ENCODE peak calls at places on chromosomes 3 and 15, in six cellular contexts. Y, Q, K, W, F and G are unnamed samples.

GRCh38 chr15:64343222-64343621 is 12.8 kb downstream of the CSNK1G1 start:
- DNase-seq in Y (no peak), Q (no peak), K (no peak), W (no peak), F (no peak), G (peak)

GRCh38 chr3:151086484-151087456 is 1.3 kb downstream of the MED12L start:
- DNase-seq in Y (peak), Q (peak), K (peak), W (peak), F (peak), G (peak)

GRCh38 chr3:163490119-163490518 is 1588.2 kb downstream of the SI start:
- DNase-seq in Y (no peak), Q (no peak), K (no peak), W (peak), F (no peak), G (no peak)

GRCh38 chr3:172869356-172869755 is 118.8 kb downstream of the ECT2 start:
- DNase-seq in Y (no peak), Q (peak), K (no peak), W (no peak), F (no peak), G (peak)

GRCh38 chr3:44342191-44342790 is 3.7 kb downstream of the TCAIM start:
- DNase-seq in Y (no peak), Q (no peak), K (no peak), W (no peak), F (no peak), G (peak)

GRCh38 chr3:160470181-160470580 is 20.6 kb upstream of the TRIM59 start:
- DNase-seq in Y (no peak), Q (no peak), K (no peak), W (no peak), F (no peak), G (no peak)

GRCh38 chr3:42432485-42432884 is 22.1 kb upstream of the LYZL4 start:
- DNase-seq in Y (no peak), Q (no peak), K (no peak), W (no peak), F (no peak), G (no peak)

GRCh38 chr3:78140866-78141658 is 1101.2 kb downstream of the ROBO2 start:
- DNase-seq in Y (no peak), Q (peak), K (no peak), W (no peak), F (no peak), G (peak)

GRCh38 chr3:72331076-72331475 is 517.2 kb downstream of the SHQ1 start:
- DNase-seq in Y (no peak), Q (no peak), K (no peak), W (peak), F (no peak), G (no peak)

GRCh38 chr15:98815207-98815606 is 166.9 kb downstream of the IGF1R start:
- DNase-seq in Y (no peak), Q (no peak), K (no peak), W (no peak), F (peak), G (no peak)

GRCh38 chr3:194481525-194482195 is 5.1 kb downstream of the ATP13A3 start:
- DNase-seq in Y (no peak), Q (no peak), K (no peak), W (no peak), F (no peak), G (no peak)

GRCh38 chr3:131699001-131699400 is 196.2 kb upstream of the MRPL3 start:
- DNase-seq in Y (no peak), Q (no peak), K (no peak), W (no peak), F (no peak), G (peak)

GRCh38 chr3:154090116-154090420 is 31.1 kb upstream of the ARHGEF26 start:
- DNase-seq in Y (no peak), Q (no peak), K (no peak), W (no peak), F (no peak), G (peak)

GRCh38 chr15:31239409-31239808 is 87.2 kb upstream of the KLF13 start:
- DNase-seq in Y (no peak), Q (no peak), K (no peak), W (no peak), F (no peak), G (no peak)

GRCh38 chr3:48215019-48215418 is 8.3 kb upstream of the CAMP start:
- DNase-seq in Y (no peak), Q (no peak), K (no peak), W (no peak), F (no peak), G (no peak)

GRCh38 chr3:50504681-50505080 is 1.2 kb upstream of the CACNA2D2 start:
- DNase-seq in Y (no peak), Q (no peak), K (no peak), W (no peak), F (no peak), G (no peak)

GRCh38 chr3:15063238-15063637 is 1.9 kb downstream of the MRPS25 start:
- DNase-seq in Y (no peak), Q (no peak), K (no peak), W (no peak), F (no peak), G (no peak)

GRCh38 chr3:111319598-111319997 is 222.4 kb upstream of the CD96 start:
- DNase-seq in Y (no peak), Q (no peak), K (no peak), W (no peak), F (no peak), G (no peak)